ENCODE peak calls at places on chromosomes 11 and 22, in five cellular contexts. W is HFF-Myc, V is PC-9, I is globus pallidus, Q is AG09309. U is an unnamed sample.

GRCh38 chr11:128846985-128847384 is 20.1 kb downstream of the KCNJ1 start:
- DNase-seq in W (no peak), V (no peak), I (no peak), Q (no peak), U (no peak)

GRCh38 chr22:27460596-27461347 is 340.8 kb downstream of the MN1 start:
- DNase-seq in W (no peak), V (no peak), I (peak; percentile 62), Q (no peak), U (no peak)

GRCh38 chr11:9265211-9266131 is at the start of gene DENND5A:
- DNase-seq in W (peak; percentile 20), V (peak; percentile 57), I (peak; percentile 92), Q (peak; percentile 35), U (peak; percentile 61)

GRCh38 chr22:45842141-45842831 is 134.7 kb downstream of the WNT7B start:
- DNase-seq in W (no peak), V (no peak), I (no peak), Q (peak; percentile 40), U (no peak)

GRCh38 chr11:79052539-79052938 is 388.3 kb downstream of the TENM4 start:
- DNase-seq in W (no peak), V (no peak), I (peak; percentile 24), Q (no peak), U (no peak)

GRCh38 chr22:47161631-47162030 is 399.2 kb downstream of the TBC1D22A start:
- DNase-seq in W (no peak), V (no peak), I (no peak), Q (no peak), U (no peak)

GRCh38 chr11:126712017-126712625 is 288.4 kb downstream of the KIRREL3 start:
- DNase-seq in W (no peak), V (no peak), I (no peak), Q (no peak), U (no peak)

GRCh38 chr11:16154715-16155396 is 201.5 kb downstream of the SOX6 start:
- DNase-seq in W (no peak), V (peak; percentile 45), I (no peak), Q (no peak), U (no peak)

GRCh38 chr11:13664351-13664750 is 4.1 kb upstream of the FAR1 start:
- DNase-seq in W (no peak), V (no peak), I (no peak), Q (no peak), U (no peak)

GRCh38 chr11:94669032-94669431 is 99.1 kb upstream of the AMOTL1 start:
- DNase-seq in W (no peak), V (no peak), I (peak; percentile 8), Q (no peak), U (peak; percentile 30)

GRCh38 chr11:70558651-70559050 is 160.3 kb downstream of the CTTN start:
- DNase-seq in W (no peak), V (no peak), I (no peak), Q (no peak), U (no peak)

GRCh38 chr11:70747889-70748288 is 349.6 kb downstream of the CTTN start:
- DNase-seq in W (no peak), V (no peak), I (no peak), Q (no peak), U (no peak)

GRCh38 chr11:84847842-84848241 is 779.3 kb downstream of the DLG2 start:
- DNase-seq in W (no peak), V (no peak), I (no peak), Q (no peak), U (no peak)

GRCh38 chr11:2209900-2210321 is 38.3 kb upstream of the TH start:
- DNase-seq in W (no peak), V (no peak), I (no peak), Q (no peak), U (no peak)